ENCODE peak calls at places on chromosome 4, in ten cellular contexts. One of them, this sample, is unnamed.

GRCh38 chr4:107951551-107951950 is 20.2 kb downstream of the CYP2U1 start:
- DNase-seq in WTC11: no peak
- DNase-seq in thoracic aorta: no peak
- DNase-seq in CD8-positive, alpha-beta T cell: no peak
- DNase-seq in glutamatergic neuron: no peak
- DNase-seq in dorsolateral prefrontal cortex: no peak
- DNase-seq in epithelial cell of esophagus: peak; percentile 81
- DNase-seq in cardiac fibroblast: peak; percentile 21
- DNase-seq in CD4-positive, alpha-beta T cell: no peak
- DNase-seq in tibial artery: no peak
- DNase-seq in this sample: peak; percentile 85

GRCh38 chr4:96879527-96879926 is 1039.6 kb downstream of the PDHA2 start:
- DNase-seq in WTC11: no peak
- DNase-seq in thoracic aorta: no peak
- DNase-seq in CD8-positive, alpha-beta T cell: no peak
- DNase-seq in glutamatergic neuron: no peak
- DNase-seq in dorsolateral prefrontal cortex: no peak
- DNase-seq in epithelial cell of esophagus: no peak
- DNase-seq in cardiac fibroblast: no peak
- DNase-seq in CD4-positive, alpha-beta T cell: no peak
- DNase-seq in tibial artery: no peak
- DNase-seq in this sample: no peak

GRCh38 chr4:74262522-74262921 is 45.7 kb upstream of the EPGN start:
- DNase-seq in WTC11: no peak
- DNase-seq in thoracic aorta: no peak
- DNase-seq in CD8-positive, alpha-beta T cell: no peak
- DNase-seq in glutamatergic neuron: no peak
- DNase-seq in dorsolateral prefrontal cortex: no peak
- DNase-seq in epithelial cell of esophagus: peak; percentile 21
- DNase-seq in cardiac fibroblast: peak; percentile 39
- DNase-seq in CD4-positive, alpha-beta T cell: no peak
- DNase-seq in tibial artery: no peak
- DNase-seq in this sample: no peak

GRCh38 chr4:30543057-30543456 is 177.1 kb upstream of the PCDH7 start:
- DNase-seq in WTC11: no peak
- DNase-seq in thoracic aorta: no peak
- DNase-seq in CD8-positive, alpha-beta T cell: no peak
- DNase-seq in glutamatergic neuron: no peak
- DNase-seq in dorsolateral prefrontal cortex: no peak
- DNase-seq in epithelial cell of esophagus: no peak
- DNase-seq in cardiac fibroblast: no peak
- DNase-seq in CD4-positive, alpha-beta T cell: no peak
- DNase-seq in tibial artery: no peak
- DNase-seq in this sample: no peak

GRCh38 chr4:145546556-145546955 is 64.9 kb downstream of the SMAD1 start:
- DNase-seq in WTC11: no peak
- DNase-seq in thoracic aorta: no peak
- DNase-seq in CD8-positive, alpha-beta T cell: no peak
- DNase-seq in glutamatergic neuron: no peak
- DNase-seq in dorsolateral prefrontal cortex: no peak
- DNase-seq in epithelial cell of esophagus: peak; percentile 49
- DNase-seq in cardiac fibroblast: no peak
- DNase-seq in CD4-positive, alpha-beta T cell: no peak
- DNase-seq in tibial artery: no peak
- DNase-seq in this sample: no peak

GRCh38 chr4:73600917-73601316 is 19.3 kb downstream of the RASSF6 start:
- DNase-seq in WTC11: no peak
- DNase-seq in thoracic aorta: no peak
- DNase-seq in CD8-positive, alpha-beta T cell: no peak
- DNase-seq in glutamatergic neuron: no peak
- DNase-seq in dorsolateral prefrontal cortex: no peak
- DNase-seq in epithelial cell of esophagus: no peak
- DNase-seq in cardiac fibroblast: no peak
- DNase-seq in CD4-positive, alpha-beta T cell: no peak
- DNase-seq in tibial artery: no peak
- DNase-seq in this sample: no peak

GRCh38 chr4:48909697-48910096 is 3.1 kb upstream of the OCIAD2 start:
- DNase-seq in WTC11: no peak
- DNase-seq in thoracic aorta: peak; percentile 20
- DNase-seq in CD8-positive, alpha-beta T cell: no peak
- DNase-seq in glutamatergic neuron: no peak
- DNase-seq in dorsolateral prefrontal cortex: no peak
- DNase-seq in epithelial cell of esophagus: peak; percentile 100
- DNase-seq in cardiac fibroblast: peak; percentile 92
- DNase-seq in CD4-positive, alpha-beta T cell: peak; percentile 34
- DNase-seq in tibial artery: no peak
- DNase-seq in this sample: peak; percentile 98

GRCh38 chr4:185730387-185730786 is 81.6 kb downstream of the SORBS2 start:
- DNase-seq in WTC11: no peak
- DNase-seq in thoracic aorta: no peak
- DNase-seq in CD8-positive, alpha-beta T cell: no peak
- DNase-seq in glutamatergic neuron: no peak
- DNase-seq in dorsolateral prefrontal cortex: no peak
- DNase-seq in epithelial cell of esophagus: peak; percentile 53
- DNase-seq in cardiac fibroblast: peak; percentile 64
- DNase-seq in CD4-positive, alpha-beta T cell: no peak
- DNase-seq in tibial artery: no peak
- DNase-seq in this sample: no peak

GRCh38 chr4:42331914-42332368 is 65.3 kb upstream of the SHISA3 start:
- DNase-seq in WTC11: no peak
- DNase-seq in thoracic aorta: no peak
- DNase-seq in CD8-positive, alpha-beta T cell: no peak
- DNase-seq in glutamatergic neuron: no peak
- DNase-seq in dorsolateral prefrontal cortex: no peak
- DNase-seq in epithelial cell of esophagus: peak; percentile 21
- DNase-seq in cardiac fibroblast: peak; percentile 69
- DNase-seq in CD4-positive, alpha-beta T cell: no peak
- DNase-seq in tibial artery: peak; percentile 52
- DNase-seq in this sample: no peak

GRCh38 chr4:145786261-145786660 is 106.3 kb downstream of the C4orf51 start:
- DNase-seq in WTC11: no peak
- DNase-seq in thoracic aorta: no peak
- DNase-seq in CD8-positive, alpha-beta T cell: no peak
- DNase-seq in glutamatergic neuron: no peak
- DNase-seq in dorsolateral prefrontal cortex: no peak
- DNase-seq in epithelial cell of esophagus: no peak
- DNase-seq in cardiac fibroblast: no peak
- DNase-seq in CD4-positive, alpha-beta T cell: no peak
- DNase-seq in tibial artery: no peak
- DNase-seq in this sample: no peak

GRCh38 chr4:118845552-118846065 is 9.7 kb upstream of the SEC24D start:
- DNase-seq in WTC11: no peak
- DNase-seq in thoracic aorta: no peak
- DNase-seq in CD8-positive, alpha-beta T cell: no peak
- DNase-seq in glutamatergic neuron: no peak
- DNase-seq in dorsolateral prefrontal cortex: no peak
- DNase-seq in epithelial cell of esophagus: no peak
- DNase-seq in cardiac fibroblast: no peak
- DNase-seq in CD4-positive, alpha-beta T cell: no peak
- DNase-seq in tibial artery: no peak
- DNase-seq in this sample: no peak

GRCh38 chr4:37370052-37370451 is 125.5 kb downstream of the NWD2 start:
- DNase-seq in WTC11: no peak
- DNase-seq in thoracic aorta: no peak
- DNase-seq in CD8-positive, alpha-beta T cell: no peak
- DNase-seq in glutamatergic neuron: no peak
- DNase-seq in dorsolateral prefrontal cortex: no peak
- DNase-seq in epithelial cell of esophagus: no peak
- DNase-seq in cardiac fibroblast: no peak
- DNase-seq in CD4-positive, alpha-beta T cell: no peak
- DNase-seq in tibial artery: no peak
- DNase-seq in this sample: no peak

GRCh38 chr4:26819478-26819877 is 41.2 kb upstream of the STIM2 start:
- DNase-seq in WTC11: no peak
- DNase-seq in thoracic aorta: no peak
- DNase-seq in CD8-positive, alpha-beta T cell: no peak
- DNase-seq in glutamatergic neuron: no peak
- DNase-seq in dorsolateral prefrontal cortex: no peak
- DNase-seq in epithelial cell of esophagus: no peak
- DNase-seq in cardiac fibroblast: no peak
- DNase-seq in CD4-positive, alpha-beta T cell: no peak
- DNase-seq in tibial artery: no peak
- DNase-seq in this sample: no peak

GRCh38 chr4:39533541-39533940 is 6.3 kb upstream of the UGDH start:
- DNase-seq in WTC11: no peak
- DNase-seq in thoracic aorta: no peak
- DNase-seq in CD8-positive, alpha-beta T cell: no peak
- DNase-seq in glutamatergic neuron: no peak
- DNase-seq in dorsolateral prefrontal cortex: no peak
- DNase-seq in epithelial cell of esophagus: no peak
- DNase-seq in cardiac fibroblast: no peak
- DNase-seq in CD4-positive, alpha-beta T cell: no peak
- DNase-seq in tibial artery: no peak
- DNase-seq in this sample: no peak

GRCh38 chr4:66565796-66566195 is 895.5 kb upstream of the EPHA5 start:
- DNase-seq in WTC11: no peak
- DNase-seq in thoracic aorta: no peak
- DNase-seq in CD8-positive, alpha-beta T cell: no peak
- DNase-seq in glutamatergic neuron: no peak
- DNase-seq in dorsolateral prefrontal cortex: no peak
- DNase-seq in epithelial cell of esophagus: peak; percentile 5
- DNase-seq in cardiac fibroblast: peak; percentile 48
- DNase-seq in CD4-positive, alpha-beta T cell: no peak
- DNase-seq in tibial artery: no peak
- DNase-seq in this sample: no peak

DNA sequence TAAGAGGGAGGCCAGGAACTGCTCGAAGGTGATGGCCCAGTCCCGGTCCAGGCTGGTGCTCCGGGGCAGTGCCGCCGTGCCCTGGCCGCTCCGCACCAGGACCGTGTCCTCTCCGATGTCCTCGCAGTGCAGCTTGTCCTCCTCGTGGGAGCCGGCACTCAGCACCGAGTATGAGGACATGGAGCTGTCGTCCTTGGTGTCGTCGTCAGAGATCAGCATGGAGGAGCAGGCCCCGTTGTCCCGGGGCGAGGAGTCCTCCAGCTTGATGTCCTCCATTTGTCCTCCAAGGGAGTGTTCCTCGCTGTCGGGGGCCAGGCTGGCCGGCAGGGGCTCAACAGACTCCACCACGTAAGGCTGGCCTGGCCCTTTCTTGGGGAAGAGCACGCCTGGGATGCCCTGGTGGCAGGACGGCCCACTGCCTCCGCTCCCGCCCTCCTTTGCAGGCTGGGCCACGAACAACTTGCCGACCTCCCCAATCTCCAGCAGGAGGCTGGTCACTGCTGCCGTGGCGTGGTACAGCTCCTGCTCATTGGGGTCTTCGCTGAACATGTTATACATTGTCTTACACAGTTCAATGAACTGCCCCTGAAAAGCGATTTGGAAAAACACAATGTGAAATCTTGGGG is 53.7 kb upstream of the UCP1 start:
- DNase-seq in WTC11: no peak
- DNase-seq in thoracic aorta: no peak
- DNase-seq in CD8-positive, alpha-beta T cell: no peak
- DNase-seq in glutamatergic neuron: no peak
- DNase-seq in dorsolateral prefrontal cortex: no peak
- DNase-seq in epithelial cell of esophagus: no peak
- DNase-seq in cardiac fibroblast: no peak
- DNase-seq in CD4-positive, alpha-beta T cell: no peak
- DNase-seq in tibial artery: no peak
- DNase-seq in this sample: no peak
- TF ChIP-seq CTCF in WTC11: no peak
- TF ChIP-seq CTCF in thoracic aorta: no peak
- TF ChIP-seq CTCF in CD8-positive, alpha-beta T cell: no peak
- TF ChIP-seq CTCF in glutamatergic neuron: no peak
- TF ChIP-seq CTCF in dorsolateral prefrontal cortex: no peak
- TF ChIP-seq CTCF in epithelial cell of esophagus: no peak
- TF ChIP-seq CTCF in cardiac fibroblast: no peak
- TF ChIP-seq CTCF in CD4-positive, alpha-beta T cell: no peak
- TF ChIP-seq CTCF in tibial artery: no peak
- TF ChIP-seq CTCF in this sample: no peak

DNA sequence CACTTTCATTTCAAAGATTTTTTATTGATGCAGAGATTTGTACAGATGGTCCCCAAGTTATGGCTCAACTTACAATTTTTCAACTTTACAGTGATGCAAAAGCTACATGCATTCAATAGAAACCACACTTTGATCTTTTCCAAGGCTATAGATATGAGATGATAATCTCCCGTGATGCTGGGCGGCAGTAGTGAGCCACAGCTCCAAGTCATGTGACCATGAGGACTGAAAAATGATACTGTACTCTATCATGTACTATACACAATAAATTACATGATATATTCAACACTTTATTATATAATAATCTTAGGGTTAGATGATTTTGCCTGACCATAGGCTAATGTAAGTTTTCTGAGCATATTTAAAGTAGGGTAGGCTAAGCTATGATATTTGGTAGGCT is 14.0 kb upstream of the GASK1B start:
- DNase-seq in WTC11: no peak
- DNase-seq in thoracic aorta: no peak
- DNase-seq in CD8-positive, alpha-beta T cell: no peak
- DNase-seq in glutamatergic neuron: no peak
- DNase-seq in dorsolateral prefrontal cortex: no peak
- DNase-seq in epithelial cell of esophagus: no peak
- DNase-seq in cardiac fibroblast: no peak
- DNase-seq in CD4-positive, alpha-beta T cell: no peak
- DNase-seq in tibial artery: no peak
- DNase-seq in this sample: no peak
- TF ChIP-seq CTCF in WTC11: no peak
- TF ChIP-seq CTCF in thoracic aorta: no peak
- TF ChIP-seq CTCF in CD8-positive, alpha-beta T cell: no peak
- TF ChIP-seq CTCF in glutamatergic neuron: no peak
- TF ChIP-seq CTCF in dorsolateral prefrontal cortex: no peak
- TF ChIP-seq CTCF in epithelial cell of esophagus: no peak
- TF ChIP-seq CTCF in cardiac fibroblast: no peak
- TF ChIP-seq CTCF in CD4-positive, alpha-beta T cell: no peak
- TF ChIP-seq CTCF in tibial artery: no peak
- TF ChIP-seq CTCF in this sample: no peak

GRCh38 chr4:184114431-184114830 is 103.2 kb downstream of the ENPP6 start:
- DNase-seq in WTC11: no peak
- DNase-seq in thoracic aorta: no peak
- DNase-seq in CD8-positive, alpha-beta T cell: no peak
- DNase-seq in glutamatergic neuron: no peak
- DNase-seq in dorsolateral prefrontal cortex: no peak
- DNase-seq in epithelial cell of esophagus: no peak
- DNase-seq in cardiac fibroblast: no peak
- DNase-seq in CD4-positive, alpha-beta T cell: no peak
- DNase-seq in tibial artery: no peak
- DNase-seq in this sample: no peak
- TF ChIP-seq CTCF in WTC11: no peak
- TF ChIP-seq CTCF in thoracic aorta: peak; percentile 15
- TF ChIP-seq CTCF in CD8-positive, alpha-beta T cell: no peak
- TF ChIP-seq CTCF in glutamatergic neuron: no peak
- TF ChIP-seq CTCF in dorsolateral prefrontal cortex: peak; percentile 13
- TF ChIP-seq CTCF in epithelial cell of esophagus: peak; percentile 9
- TF ChIP-seq CTCF in cardiac fibroblast: no peak
- TF ChIP-seq CTCF in CD4-positive, alpha-beta T cell: no peak
- TF ChIP-seq CTCF in tibial artery: no peak
- TF ChIP-seq CTCF in this sample: no peak

DNA sequence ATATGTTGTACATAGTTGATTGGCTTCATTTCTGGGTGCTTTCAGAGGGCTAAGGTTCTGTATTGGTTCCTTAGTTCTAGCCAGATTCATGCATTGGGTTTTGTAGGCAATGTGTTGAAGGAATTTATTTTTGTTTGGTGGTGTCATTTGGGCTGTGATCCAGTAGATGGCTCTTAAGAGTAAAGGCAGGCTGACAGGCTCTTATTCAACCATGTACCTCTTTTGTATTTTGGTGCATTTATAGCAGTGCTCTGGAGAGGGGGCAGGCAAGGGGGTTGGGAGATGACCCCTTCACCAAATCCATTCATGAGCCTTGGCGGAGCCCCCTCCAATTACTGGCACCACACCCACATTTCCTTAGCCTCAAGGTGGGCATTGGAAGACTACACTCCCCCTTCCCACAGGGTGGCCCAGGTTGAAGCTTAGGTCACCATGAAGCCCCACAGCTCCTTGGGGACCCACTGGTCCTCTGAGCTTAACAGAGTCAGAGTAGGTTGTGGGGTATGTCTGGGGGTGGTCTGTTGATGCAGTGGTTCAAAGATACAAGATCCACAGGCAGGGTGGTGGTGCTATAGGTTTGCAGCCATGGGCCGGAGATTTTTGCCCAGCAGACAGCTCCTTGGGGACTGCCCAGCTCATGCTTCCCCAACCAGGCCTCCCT is 143.0 kb upstream of the GNPDA2 start:
- DNase-seq in WTC11: no peak
- DNase-seq in thoracic aorta: no peak
- DNase-seq in CD8-positive, alpha-beta T cell: no peak
- DNase-seq in glutamatergic neuron: no peak
- DNase-seq in dorsolateral prefrontal cortex: no peak
- DNase-seq in epithelial cell of esophagus: peak; percentile 3
- DNase-seq in cardiac fibroblast: no peak
- DNase-seq in CD4-positive, alpha-beta T cell: no peak
- DNase-seq in tibial artery: no peak
- DNase-seq in this sample: no peak
- TF ChIP-seq CTCF in WTC11: no peak
- TF ChIP-seq CTCF in thoracic aorta: no peak
- TF ChIP-seq CTCF in CD8-positive, alpha-beta T cell: no peak
- TF ChIP-seq CTCF in glutamatergic neuron: no peak
- TF ChIP-seq CTCF in dorsolateral prefrontal cortex: no peak
- TF ChIP-seq CTCF in epithelial cell of esophagus: no peak
- TF ChIP-seq CTCF in cardiac fibroblast: no peak
- TF ChIP-seq CTCF in CD4-positive, alpha-beta T cell: no peak
- TF ChIP-seq CTCF in tibial artery: no peak
- TF ChIP-seq CTCF in this sample: no peak

This sample was measured in HFFc6.